ENCODE peak calls at places on chromosomes 6 and 20, in five cellular contexts. E is Jurkat, Clone E6-1; I is small intestine; B is choroid plexus epithelial cell; J is body of pancreas. N is an unnamed sample.

GRCh38 chr20:16391003-16391402 is 182.2 kb downstream of the KIF16B start:
- DNase-seq in B (no peak), E (no peak), I (no peak), J (no peak), N (no peak)

GRCh38 chr6:85058806-85059205 is 294.4 kb upstream of the TBX18 start:
- DNase-seq in B (no peak), E (no peak), J (no peak), I (no peak), N (no peak)

GRCh38 chr20:44698351-44698750 is 16.8 kb upstream of the CCN5 start:
- DNase-seq in I (no peak), B (no peak), J (no peak), E (no peak), N (no peak)

GRCh38 chr6:37994238-37994637 is 174.7 kb downstream of the ZFAND3 start:
- DNase-seq in I (no peak), J (no peak), B (peak), E (no peak), N (no peak)

GRCh38 chr20:47304287-47304686 is 52.2 kb downstream of the ZMYND8 start:
- DNase-seq in B (peak), I (peak), E (no peak), J (peak), N (no peak)

GRCh38 chr20:32004963-32005362 is 5.3 kb upstream of the CCM2L start:
- DNase-seq in I (no peak), B (peak), J (no peak), E (no peak), N (no peak)

GRCh38 chr6:160174681-160175080 is 53.1 kb downstream of the SLC22A1 start:
- DNase-seq in B (no peak), J (no peak), I (no peak), E (no peak), N (no peak)

GRCh38 chr6:72245565-72245964 is 359.2 kb downstream of the RIMS1 start:
- DNase-seq in J (no peak), E (no peak), B (no peak), I (no peak), N (no peak)

GRCh38 chr20:22339091-22339881 is 245.1 kb downstream of the FOXA2 start:
- DNase-seq in I (peak), B (peak), E (peak), J (peak), N (no peak)

GRCh38 chr20:47351643-47352331 is 4.7 kb downstream of the ZMYND8 start:
- DNase-seq in E (no peak), J (no peak), B (no peak), I (peak), N (no peak)

GRCh38 chr20:22795897-22796296 is 211.5 kb upstream of the FOXA2 start:
- DNase-seq in J (peak), E (no peak), I (no peak), B (peak), N (no peak)

GRCh38 chr6:72702421-72702820 is 80.6 kb downstream of the KCNQ5 start:
- DNase-seq in E (no peak), J (no peak), B (no peak), I (no peak), N (no peak)

GRCh38 chr6:73050706-73051105 is 174.6 kb downstream of the KHDC1L start:
- DNase-seq in I (no peak), J (no peak), B (peak), E (no peak), N (no peak)

GRCh38 chr6:89509719-89510339 is 76.9 kb downstream of the ANKRD6 start:
- DNase-seq in B (no peak), I (no peak), E (no peak), J (peak), N (no peak)

GRCh38 chr6:25132934-25133333 is 146.2 kb upstream of the CARMIL1 start:
- DNase-seq in B (no peak), E (no peak), J (no peak), I (no peak), N (no peak)

GRCh38 chr6:139173172-139173571 is 38.3 kb downstream of the HECA start:
- DNase-seq in B (no peak), E (peak), I (peak), J (no peak), N (peak)

GRCh38 chr20:621115-621756 is 11.1 kb upstream of the TCF15 start:
- DNase-seq in J (no peak), E (no peak), B (no peak), I (no peak), N (no peak)

GRCh38 chr20:32972181-32973076 is 31.8 kb downstream of the SUN5 start:
- DNase-seq in B (peak), J (no peak), E (peak), I (peak), N (peak)

GRCh38 chr6:133466666-133467065 is 225.5 kb downstream of the EYA4 start:
- DNase-seq in J (no peak), B (peak), I (no peak), E (no peak), N (no peak)

GRCh38 chr6:169839493-169839892 is 88.1 kb downstream of the ERMARD start:
- DNase-seq in B (no peak), J (no peak), I (no peak), E (no peak), N (no peak)

GRCh38 chr6:92779758-92780157 is 639.6 kb downstream of the EPHA7 start:
- DNase-seq in B (peak), I (peak), E (no peak), J (peak), N (no peak)

GRCh38 chr6:111604259-111605099 is 1.2 kb downstream of the TRAF3IP2 start:
- DNase-seq in J (peak), B (peak), I (peak), E (no peak), N (no peak)

GRCh38 chr6:81774542-81774941 is 22.1 kb upstream of the TENT5A start:
- DNase-seq in J (peak), B (no peak), I (peak), E (no peak), N (no peak)

GRCh38 chr6:70130865-70131264 is 172.0 kb downstream of the COL9A1 start:
- DNase-seq in B (no peak), J (no peak), I (no peak), E (no peak), N (no peak)

GRCh38 chr20:14820771-14821170 is 483.4 kb upstream of the FLRT3 start:
- DNase-seq in E (no peak), J (no peak), I (no peak), B (peak), N (no peak)

GRCh38 chr6:56222509-56222908 is 24.9 kb downstream of the COL21A1 start:
- DNase-seq in I (no peak), B (no peak), J (no peak), E (no peak), N (no peak)

GRCh38 chr6:72657798-72658197 is 35.9 kb downstream of the KCNQ5 start:
- DNase-seq in B (no peak), J (no peak), E (no peak), I (no peak), N (no peak)

GRCh38 chr6:36684447-36684812 is 5.9 kb downstream of the CDKN1A start:
- DNase-seq in B (no peak), E (no peak), I (no peak), J (no peak), N (no peak)

GRCh38 chr6:16764188-16764950 is 3.1 kb upstream of the ATXN1 start:
- DNase-seq in B (peak), J (no peak), E (no peak), I (no peak), N (peak)
- H3K4me3 ChIP-seq in B (no peak), J (no peak), E (no peak), I (no peak), N (no peak)

GRCh38 chr6:135268740-135269139 is 87.6 kb downstream of the MYB start:
- DNase-seq in E (no peak), B (no peak), J (no peak), I (no peak), N (no peak)

GRCh38 chr6:135274561-135275293 is 93.6 kb downstream of the MYB start:
- DNase-seq in J (no peak), B (peak), E (no peak), I (no peak), N (no peak)

GRCh38 chr6:135269399-135270005 is 88.4 kb downstream of the MYB start:
- DNase-seq in B (no peak), I (peak), J (no peak), E (no peak), N (no peak)

GRCh38 chr6:135270676-135271536 is 89.8 kb downstream of the MYB start:
- DNase-seq in B (peak), E (no peak), I (peak), J (peak), N (no peak)

GRCh38 chr6:135271626-135272025 is 90.5 kb downstream of the MYB start:
- DNase-seq in J (no peak), I (no peak), B (no peak), E (no peak), N (no peak)
- H3K4me3 ChIP-seq in J (no peak), I (no peak), B (no peak), E (no peak), N (no peak)

DNA sequence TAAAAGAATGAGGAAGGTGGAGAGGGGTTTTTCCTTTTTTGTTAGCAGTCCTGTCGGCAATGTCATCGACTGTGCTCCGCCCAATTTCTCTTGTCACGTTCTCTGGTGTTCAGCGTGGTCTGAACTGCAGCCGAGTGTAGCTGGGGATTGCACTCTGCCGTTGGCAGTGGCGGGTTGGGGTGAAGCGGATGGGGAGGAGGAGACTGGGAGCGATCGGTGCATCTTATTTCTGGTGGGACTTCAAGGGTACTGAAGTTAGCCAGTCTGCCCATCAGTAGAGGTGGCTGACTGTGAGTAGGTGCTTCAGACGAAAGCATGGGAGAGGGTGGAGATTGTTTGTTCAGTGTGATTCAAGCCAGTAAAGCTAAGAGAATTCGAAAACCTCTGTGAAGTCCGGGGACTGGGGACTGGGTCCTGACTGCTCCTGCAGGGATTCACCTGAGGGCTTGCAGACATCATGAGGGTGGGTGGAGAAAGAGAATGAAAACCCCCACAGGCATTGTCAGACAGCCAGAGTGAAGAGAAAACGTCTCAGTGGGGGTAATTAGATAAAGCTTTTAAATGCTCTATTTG is 5.1 kb downstream of the RREB1 start:
- DNase-seq in E (no peak), I (peak), B (no peak), J (peak), N (no peak)
- H3K4me3 ChIP-seq in E (peak), I (peak), B (no peak), J (no peak), N (no peak)

GRCh38 chr20:41616228-41616627 is 1.9 kb downstream of the CHD6 start:
- DNase-seq in J (no peak), B (peak), I (no peak), E (no peak), N (no peak)
- H3K4me3 ChIP-seq in J (no peak), B (no peak), I (no peak), E (no peak), N (no peak)

DNA sequence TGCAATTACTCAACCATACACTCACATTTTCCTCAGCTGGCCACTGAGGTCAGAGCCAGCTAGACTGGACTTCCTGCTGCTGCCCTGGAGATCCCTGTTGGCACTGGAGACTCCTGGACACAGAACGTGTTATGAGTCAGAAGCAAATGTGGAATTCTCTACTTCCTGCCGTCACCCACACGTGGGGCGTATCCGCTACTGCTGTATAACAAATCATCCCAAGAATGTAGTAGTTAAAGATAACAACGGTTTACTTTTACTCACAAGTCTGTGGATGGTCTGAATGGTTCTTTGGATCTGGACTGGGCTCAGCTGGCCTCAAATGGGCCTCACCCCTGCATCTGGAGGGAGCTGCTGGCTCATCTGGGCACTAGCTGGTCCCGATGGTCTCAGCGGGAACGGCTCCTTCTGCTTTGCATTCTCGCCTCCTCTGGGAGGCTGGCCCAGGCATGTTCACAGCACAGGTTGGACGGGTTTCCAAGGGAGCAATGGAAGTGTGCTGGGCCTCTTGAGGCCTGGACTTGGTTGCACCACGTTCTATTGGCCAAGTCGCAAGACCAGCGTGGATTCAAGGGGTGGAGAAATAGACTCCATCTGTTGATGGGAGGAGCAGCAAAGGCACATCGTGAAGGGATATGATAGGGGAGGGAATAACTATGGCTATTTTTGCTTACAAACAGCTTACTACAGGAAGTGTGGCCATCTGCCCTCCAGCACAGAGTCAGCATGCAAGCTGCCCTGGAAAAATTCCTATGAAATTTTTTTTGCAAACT is 118.5 kb downstream of the SNX5 start:
- DNase-seq in B (peak), J (peak), E (no peak), I (peak), N (no peak)
- H3K4me3 ChIP-seq in B (no peak), J (no peak), E (no peak), I (no peak), N (no peak)

DNA sequence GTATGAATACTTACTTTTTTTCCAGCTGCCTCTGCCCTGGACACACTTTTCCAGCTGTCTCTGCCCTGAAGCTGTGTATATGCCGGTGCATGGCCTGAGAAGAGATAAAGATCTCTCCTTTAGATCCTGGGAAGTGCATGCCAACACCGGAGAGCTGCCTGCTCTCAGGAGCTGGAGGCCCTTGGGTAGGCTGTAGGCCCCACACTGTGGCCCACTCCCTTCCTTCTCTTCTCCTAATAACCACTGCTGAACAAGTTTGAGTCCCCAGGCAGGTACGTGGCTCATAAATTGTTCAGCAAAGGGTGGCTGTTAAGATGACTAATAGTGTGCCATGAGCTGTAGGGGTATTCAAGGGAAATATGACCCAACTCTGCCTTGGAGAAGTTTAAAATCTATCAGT is 102.5 kb downstream of the CD24 start:
- DNase-seq in B (no peak), I (no peak), E (no peak), J (no peak), N (no peak)
- H3K4me3 ChIP-seq in B (no peak), I (no peak), E (no peak), J (no peak), N (no peak)

GRCh38 chr6:42751055-42751454 is 5.2 kb upstream of the TBCC start:
- DNase-seq in J (no peak), E (no peak), B (no peak), I (no peak), N (no peak)

GRCh38 chr6:42745638-42746451 is at the start of gene TBCC:
- DNase-seq in I (peak), E (peak), J (peak), B (peak), N (peak)

GRCh38 chr6:42745083-42745637 is 743 bp downstream of the TBCC start:
- DNase-seq in B (peak), I (peak), E (no peak), J (peak), N (peak)

GRCh38 chr6:42746452-42747400 is 823 bp upstream of the TBCC start:
- DNase-seq in B (peak), I (peak), J (peak), E (peak), N (peak)

DNA sequence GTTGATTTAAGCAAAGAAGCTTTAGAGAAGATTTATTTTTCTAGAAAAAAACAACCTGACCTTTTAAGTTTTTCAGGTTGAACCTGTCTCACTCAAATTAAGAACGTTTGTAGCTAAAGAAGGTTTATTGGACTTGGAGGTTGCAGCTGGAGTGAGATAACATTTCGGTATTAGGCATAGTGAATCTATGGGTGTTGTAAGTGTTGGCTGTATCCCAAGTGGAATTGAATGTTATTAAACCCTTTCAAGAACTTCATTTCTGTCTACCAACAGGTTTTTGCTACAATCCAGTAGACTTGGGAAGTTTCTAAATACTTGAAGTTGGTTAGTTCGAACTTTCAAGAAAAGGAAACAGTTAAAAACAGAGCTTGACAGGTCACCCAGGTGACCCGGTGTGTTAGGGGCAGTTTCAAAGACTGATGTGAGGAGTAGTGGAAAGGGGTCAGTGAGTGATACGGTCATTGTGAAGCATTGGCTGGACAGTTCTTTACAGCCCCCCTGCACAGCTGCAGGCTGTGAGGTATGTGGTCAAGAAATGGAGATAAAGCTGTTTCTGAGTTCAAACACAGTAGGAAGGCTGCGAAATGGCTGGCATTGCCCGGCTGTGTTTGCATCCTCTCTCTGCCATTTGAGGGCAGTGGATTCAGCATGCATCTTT is 2.5 kb upstream of the TBCC start:
- DNase-seq in E (no peak), B (peak), J (no peak), I (no peak), N (no peak)
- H3K4me3 ChIP-seq in E (no peak), B (no peak), J (no peak), I (no peak), N (peak)

DNA sequence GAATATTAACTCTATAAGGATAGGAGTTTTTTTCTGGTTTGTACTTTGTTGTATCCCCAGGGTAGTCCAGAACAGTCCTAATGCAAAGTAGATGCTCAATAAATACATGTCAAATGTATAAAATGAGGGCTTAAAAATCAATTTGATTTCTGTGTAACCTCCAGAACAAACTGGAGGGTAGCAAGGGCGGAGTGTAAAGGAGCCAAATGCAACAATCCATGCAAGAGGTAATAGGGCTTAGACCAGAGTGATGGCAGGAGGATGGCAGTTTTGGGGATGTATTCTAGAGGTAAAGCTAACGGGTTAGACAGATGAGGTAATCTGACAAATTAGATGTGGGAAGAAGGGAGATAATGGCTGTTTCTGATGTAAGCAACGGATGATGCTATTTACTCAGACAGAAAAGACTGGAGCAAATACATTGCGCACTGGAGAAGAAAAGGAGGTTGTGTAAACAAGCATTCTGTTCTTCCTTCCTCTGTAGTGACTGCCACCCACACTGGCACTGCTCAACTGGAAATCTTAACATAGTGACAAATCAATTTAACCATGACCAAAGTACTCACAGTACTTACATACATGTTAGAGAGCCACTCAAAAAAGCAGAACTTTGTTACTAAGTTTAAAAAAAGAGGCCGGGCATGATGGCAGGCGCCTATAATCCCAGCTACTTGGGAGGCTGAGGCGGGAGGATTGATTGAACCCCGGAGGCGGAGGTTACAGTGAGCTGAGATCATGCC is 2.0 kb downstream of the ZNF318 start:
- DNase-seq in B (no peak), J (no peak), E (no peak), I (no peak), N (no peak)
- H3K4me3 ChIP-seq in B (no peak), J (no peak), E (no peak), I (no peak), N (no peak)

N was measured in CD4-positive, alpha-beta memory T cell.